ENCODE peak calls at places on chromosome 7, in six cellular contexts. One of them, this sample, is unnamed.

GRCh38 chr7:158821173-158822021 is 7.9 kb downstream of the ESYT2 start:
- DNase-seq in endothelial cell of umbilical vein: peak
- DNase-seq in lower leg skin: no peak
- DNase-seq in A549: peak
- DNase-seq in H1: peak
- DNase-seq in right lobe of liver: no peak
- DNase-seq in this sample: no peak

GRCh38 chr7:50356212-50356944 is 51.9 kb downstream of the IKZF1 start:
- DNase-seq in H1: no peak
- DNase-seq in endothelial cell of umbilical vein: no peak
- DNase-seq in lower leg skin: peak
- DNase-seq in right lobe of liver: no peak
- DNase-seq in A549: no peak
- DNase-seq in this sample: no peak

GRCh38 chr7:137996386-137996851 is 5.5 kb downstream of the CREB3L2 start:
- DNase-seq in endothelial cell of umbilical vein: peak
- DNase-seq in H1: no peak
- DNase-seq in lower leg skin: no peak
- DNase-seq in A549: no peak
- DNase-seq in right lobe of liver: no peak
- DNase-seq in this sample: no peak

GRCh38 chr7:103766630-103767029 is 222.8 kb downstream of the RELN start:
- DNase-seq in lower leg skin: no peak
- DNase-seq in A549: no peak
- DNase-seq in endothelial cell of umbilical vein: no peak
- DNase-seq in H1: no peak
- DNase-seq in right lobe of liver: no peak
- DNase-seq in this sample: no peak

GRCh38 chr7:71566991-71567390 is 435.0 kb downstream of the GALNT17 start:
- DNase-seq in endothelial cell of umbilical vein: no peak
- DNase-seq in right lobe of liver: no peak
- DNase-seq in H1: no peak
- DNase-seq in A549: no peak
- DNase-seq in lower leg skin: no peak
- DNase-seq in this sample: no peak

GRCh38 chr7:106775552-106775936 is 89.5 kb upstream of the PIK3CG start:
- DNase-seq in A549: peak
- DNase-seq in endothelial cell of umbilical vein: peak
- DNase-seq in right lobe of liver: no peak
- DNase-seq in lower leg skin: no peak
- DNase-seq in H1: no peak
- DNase-seq in this sample: no peak

GRCh38 chr7:21365866-21366624 is 61.8 kb upstream of the SP4 start:
- DNase-seq in lower leg skin: no peak
- DNase-seq in endothelial cell of umbilical vein: peak
- DNase-seq in H1: no peak
- DNase-seq in A549: peak
- DNase-seq in right lobe of liver: no peak
- DNase-seq in this sample: no peak

GRCh38 chr7:11193888-11194287 is 220.2 kb downstream of the PHF14 start:
- DNase-seq in lower leg skin: no peak
- DNase-seq in A549: no peak
- DNase-seq in endothelial cell of umbilical vein: no peak
- DNase-seq in H1: no peak
- DNase-seq in right lobe of liver: no peak
- DNase-seq in this sample: no peak

GRCh38 chr7:70830426-70830825 is 301.5 kb upstream of the GALNT17 start:
- DNase-seq in A549: no peak
- DNase-seq in endothelial cell of umbilical vein: no peak
- DNase-seq in H1: no peak
- DNase-seq in lower leg skin: peak
- DNase-seq in right lobe of liver: peak
- DNase-seq in this sample: no peak

GRCh38 chr7:15839415-15840100 is 153.1 kb upstream of the MEOX2 start:
- DNase-seq in H1: peak
- DNase-seq in lower leg skin: peak
- DNase-seq in right lobe of liver: no peak
- DNase-seq in endothelial cell of umbilical vein: peak
- DNase-seq in A549: no peak
- DNase-seq in this sample: peak

GRCh38 chr7:110531186-110531585 is 559.7 kb upstream of the LRRN3 start:
- DNase-seq in endothelial cell of umbilical vein: no peak
- DNase-seq in H1: no peak
- DNase-seq in right lobe of liver: no peak
- DNase-seq in lower leg skin: no peak
- DNase-seq in A549: no peak
- DNase-seq in this sample: no peak

GRCh38 chr7:4099651-4100050 is 582.4 kb upstream of the FOXK1 start:
- DNase-seq in endothelial cell of umbilical vein: no peak
- DNase-seq in right lobe of liver: no peak
- DNase-seq in lower leg skin: no peak
- DNase-seq in H1: no peak
- DNase-seq in A549: no peak
- DNase-seq in this sample: no peak

GRCh38 chr7:74061840-74062539 is 21.6 kb upstream of the LIMK1 start:
- DNase-seq in endothelial cell of umbilical vein: peak
- DNase-seq in lower leg skin: peak
- DNase-seq in A549: peak
- DNase-seq in right lobe of liver: peak
- DNase-seq in H1: no peak
- DNase-seq in this sample: peak

GRCh38 chr7:134298902-134299683 is 17.6 kb downstream of the SLC35B4 start:
- DNase-seq in right lobe of liver: peak
- DNase-seq in H1: no peak
- DNase-seq in endothelial cell of umbilical vein: no peak
- DNase-seq in lower leg skin: no peak
- DNase-seq in A549: no peak
- DNase-seq in this sample: no peak

GRCh38 chr7:101537205-101537604 is 91.9 kb downstream of the MYL10 start:
- DNase-seq in A549: no peak
- DNase-seq in right lobe of liver: peak
- DNase-seq in lower leg skin: no peak
- DNase-seq in H1: no peak
- DNase-seq in endothelial cell of umbilical vein: no peak
- DNase-seq in this sample: peak

GRCh38 chr7:28904539-28905143 is 53.5 kb downstream of the TRIL start:
- DNase-seq in lower leg skin: no peak
- DNase-seq in A549: no peak
- DNase-seq in H1: no peak
- DNase-seq in endothelial cell of umbilical vein: no peak
- DNase-seq in right lobe of liver: no peak
- DNase-seq in this sample: no peak

DNA sequence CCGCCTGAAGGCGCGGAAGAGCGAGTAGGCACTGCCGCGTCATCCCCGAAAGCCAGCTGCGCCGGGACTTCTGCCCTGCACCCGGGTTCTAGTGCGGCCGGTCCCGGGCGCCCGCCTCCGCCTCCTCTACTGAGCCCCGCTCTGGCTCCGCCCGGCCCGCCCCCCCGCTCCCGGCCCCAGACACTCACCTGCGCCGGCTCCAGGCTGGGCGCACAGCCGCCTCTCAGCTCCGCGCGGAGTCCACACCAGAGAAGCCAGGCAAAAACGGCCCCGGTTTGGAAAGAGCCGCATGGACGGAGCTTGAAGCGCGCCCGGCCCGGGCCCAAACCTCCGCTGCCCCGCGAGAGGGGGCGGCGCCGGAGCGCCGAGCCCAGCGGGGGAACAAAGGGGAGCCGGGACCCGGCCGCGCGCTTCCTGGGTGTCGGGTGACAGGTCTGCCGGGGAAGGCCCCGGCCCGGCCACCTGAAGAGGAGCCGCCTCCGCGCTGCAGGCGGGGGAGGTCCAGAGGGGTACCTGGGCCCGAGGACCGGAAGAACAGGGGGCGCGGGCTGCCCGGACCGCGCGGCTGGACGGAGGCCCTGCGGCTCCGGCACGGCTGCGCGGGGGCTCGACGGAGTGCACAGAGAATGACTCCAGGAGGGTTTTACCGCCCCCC is 168.2 kb downstream of the NRF1 start:
- DNase-seq in right lobe of liver: no peak
- DNase-seq in lower leg skin: peak
- DNase-seq in H1: peak
- DNase-seq in endothelial cell of umbilical vein: no peak
- DNase-seq in A549: no peak
- DNase-seq in this sample: peak
- TF ChIP-seq POLR2A in right lobe of liver: peak
- TF ChIP-seq POLR2A in lower leg skin: no peak
- TF ChIP-seq POLR2A in H1: no peak
- TF ChIP-seq POLR2A in endothelial cell of umbilical vein: no peak
- TF ChIP-seq POLR2A in A549: peak
- TF ChIP-seq POLR2A in this sample: peak

GRCh38 chr7:150799741-150800575 is at the start of gene TMEM176B:
- DNase-seq in right lobe of liver: peak
- DNase-seq in A549: no peak
- DNase-seq in endothelial cell of umbilical vein: no peak
- DNase-seq in H1: peak
- DNase-seq in lower leg skin: peak
- DNase-seq in this sample: no peak
- TF ChIP-seq POLR2A in right lobe of liver: peak
- TF ChIP-seq POLR2A in A549: no peak
- TF ChIP-seq POLR2A in endothelial cell of umbilical vein: no peak
- TF ChIP-seq POLR2A in H1: no peak
- TF ChIP-seq POLR2A in lower leg skin: no peak
- TF ChIP-seq POLR2A in this sample: no peak

GRCh38 chr7:66206116-66206908 is 1.2 kb downstream of the TPST1 start:
- DNase-seq in endothelial cell of umbilical vein: no peak
- DNase-seq in right lobe of liver: no peak
- DNase-seq in H1: no peak
- DNase-seq in lower leg skin: peak
- DNase-seq in A549: no peak
- DNase-seq in this sample: no peak

GRCh38 chr7:66206909-66207240 is 1.7 kb downstream of the TPST1 start:
- DNase-seq in A549: no peak
- DNase-seq in lower leg skin: peak
- DNase-seq in H1: no peak
- DNase-seq in right lobe of liver: no peak
- DNase-seq in endothelial cell of umbilical vein: no peak
- DNase-seq in this sample: no peak

GRCh38 chr7:66205736-66206080 is 574 bp downstream of the TPST1 start:
- DNase-seq in A549: no peak
- DNase-seq in lower leg skin: peak
- DNase-seq in H1: peak
- DNase-seq in right lobe of liver: peak
- DNase-seq in endothelial cell of umbilical vein: peak
- DNase-seq in this sample: no peak

GRCh38 chr7:66202380-66202779 is 2.8 kb upstream of the TPST1 start:
- DNase-seq in lower leg skin: peak
- DNase-seq in A549: no peak
- DNase-seq in H1: no peak
- DNase-seq in right lobe of liver: no peak
- DNase-seq in endothelial cell of umbilical vein: no peak
- DNase-seq in this sample: no peak

DNA sequence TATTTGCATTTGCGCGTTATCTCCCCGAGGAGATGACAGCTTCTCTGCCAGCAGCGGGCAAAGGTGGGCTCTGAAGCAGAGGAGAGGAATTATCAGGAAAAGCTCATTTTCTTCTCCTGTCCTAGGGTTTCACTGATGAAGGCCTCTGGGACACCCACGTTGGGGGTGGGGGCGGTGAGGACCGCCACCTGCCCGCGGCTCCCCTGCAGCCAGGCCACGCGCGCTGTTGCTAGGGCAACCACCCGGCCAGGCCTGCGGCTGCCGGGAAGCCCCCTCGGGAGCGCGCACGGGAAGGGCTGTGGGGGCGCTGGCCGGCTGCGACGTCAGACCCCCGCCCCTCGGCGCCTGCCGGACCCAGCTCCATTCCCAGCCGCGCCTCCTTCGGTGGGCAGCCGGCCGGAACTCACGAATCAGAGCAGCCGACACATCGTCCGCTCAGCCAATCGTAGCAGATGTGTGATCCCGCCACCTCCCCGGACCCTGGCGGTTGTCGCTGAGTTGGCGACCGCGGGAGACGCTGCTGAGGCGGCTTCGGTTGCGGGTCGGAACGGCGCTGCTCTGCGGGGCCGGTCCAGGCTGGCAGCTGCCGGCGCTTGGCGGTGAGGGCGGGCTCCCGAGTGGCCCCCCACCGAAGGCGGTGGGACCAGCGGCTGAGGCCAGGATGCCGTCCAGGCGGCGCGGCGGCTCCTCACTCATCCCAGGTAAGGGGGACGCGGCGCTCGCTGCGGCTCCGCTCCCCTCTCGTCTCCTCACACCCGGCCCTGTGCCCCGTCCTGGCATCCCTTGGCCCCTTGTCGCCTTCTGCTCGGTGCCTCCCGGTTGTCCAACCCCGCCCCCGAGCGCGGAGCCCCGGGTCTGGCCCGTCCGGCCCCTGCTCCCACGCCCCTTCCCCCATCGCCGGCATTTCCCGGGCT is at the start of gene TPST1:
- DNase-seq in lower leg skin: peak
- DNase-seq in A549: peak
- DNase-seq in H1: peak
- DNase-seq in endothelial cell of umbilical vein: peak
- DNase-seq in right lobe of liver: peak
- DNase-seq in this sample: peak
- TF ChIP-seq POLR2A in lower leg skin: no peak
- TF ChIP-seq POLR2A in A549: peak
- TF ChIP-seq POLR2A in H1: peak
- TF ChIP-seq POLR2A in endothelial cell of umbilical vein: peak
- TF ChIP-seq POLR2A in right lobe of liver: peak
- TF ChIP-seq POLR2A in this sample: peak

GRCh38 chr7:42237162-42237821 is at the start of gene GLI3:
- DNase-seq in endothelial cell of umbilical vein: peak
- DNase-seq in right lobe of liver: peak
- DNase-seq in lower leg skin: peak
- DNase-seq in A549: peak
- DNase-seq in H1: peak
- DNase-seq in this sample: peak
- TF ChIP-seq POLR2A in endothelial cell of umbilical vein: peak
- TF ChIP-seq POLR2A in right lobe of liver: no peak
- TF ChIP-seq POLR2A in lower leg skin: no peak
- TF ChIP-seq POLR2A in A549: no peak
- TF ChIP-seq POLR2A in H1: no peak
- TF ChIP-seq POLR2A in this sample: peak

This sample was measured in H54.